ENCODE peak calls at places on chromosomes 3 and 15, in ten cellular contexts. One of them, this sample, is unnamed.

GRCh38 chr3:38595393-38595792 is 54.1 kb downstream of the SCN5A start:
- DNase-seq in fibroblast of villous mesenchyme: no peak
- DNase-seq in stromal cell of bone marrow: no peak
- DNase-seq in activated naive CD8-positive, alpha-beta T cell treated with anti-CD3 and anti-CD28 coated beads, Interleukin-2, amount 50 U/mL, for 24 hours: no peak
- DNase-seq in left cardiac atrium: no peak
- DNase-seq in stimulated activated naive B cell treated with anti-CD40 and anti-IgM and Interleukin-4, amounts not matched to agents 10 μg/mL and 1 μg/mL and 100 μg/mL, for 72 hours: no peak
- DNase-seq in HCEC 1CT: no peak
- DNase-seq in WERI-Rb-1: no peak
- DNase-seq in A172: no peak
- DNase-seq in tibial nerve: no peak
- DNase-seq in this sample: no peak

GRCh38 chr3:127254730-127255129 is 33.1 kb downstream of the PRR20G start:
- DNase-seq in left cardiac atrium: no peak
- DNase-seq in tibial nerve: no peak
- DNase-seq in stimulated activated naive B cell treated with anti-CD40 and anti-IgM and Interleukin-4, amounts not matched to agents 10 μg/mL and 1 μg/mL and 100 μg/mL, for 72 hours: no peak
- DNase-seq in WERI-Rb-1: peak
- DNase-seq in activated naive CD8-positive, alpha-beta T cell treated with anti-CD3 and anti-CD28 coated beads, Interleukin-2, amount 50 U/mL, for 24 hours: no peak
- DNase-seq in HCEC 1CT: no peak
- DNase-seq in A172: peak
- DNase-seq in fibroblast of villous mesenchyme: no peak
- DNase-seq in stromal cell of bone marrow: no peak
- DNase-seq in this sample: no peak

GRCh38 chr15:78327442-78327841 is 12.7 kb upstream of the CRABP1 start:
- DNase-seq in WERI-Rb-1: no peak
- DNase-seq in left cardiac atrium: no peak
- DNase-seq in HCEC 1CT: no peak
- DNase-seq in stimulated activated naive B cell treated with anti-CD40 and anti-IgM and Interleukin-4, amounts not matched to agents 10 μg/mL and 1 μg/mL and 100 μg/mL, for 72 hours: no peak
- DNase-seq in stromal cell of bone marrow: no peak
- DNase-seq in tibial nerve: no peak
- DNase-seq in activated naive CD8-positive, alpha-beta T cell treated with anti-CD3 and anti-CD28 coated beads, Interleukin-2, amount 50 U/mL, for 24 hours: no peak
- DNase-seq in fibroblast of villous mesenchyme: no peak
- DNase-seq in A172: no peak
- DNase-seq in this sample: no peak

GRCh38 chr15:61033319-61033718 is 195.8 kb downstream of the RORA start:
- DNase-seq in left cardiac atrium: no peak
- DNase-seq in A172: no peak
- DNase-seq in tibial nerve: no peak
- DNase-seq in HCEC 1CT: no peak
- DNase-seq in stimulated activated naive B cell treated with anti-CD40 and anti-IgM and Interleukin-4, amounts not matched to agents 10 μg/mL and 1 μg/mL and 100 μg/mL, for 72 hours: no peak
- DNase-seq in WERI-Rb-1: no peak
- DNase-seq in fibroblast of villous mesenchyme: no peak
- DNase-seq in activated naive CD8-positive, alpha-beta T cell treated with anti-CD3 and anti-CD28 coated beads, Interleukin-2, amount 50 U/mL, for 24 hours: no peak
- DNase-seq in stromal cell of bone marrow: no peak
- DNase-seq in this sample: no peak

GRCh38 chr3:99902091-99902490 is 84.4 kb downstream of the CMSS1 start:
- DNase-seq in WERI-Rb-1: no peak
- DNase-seq in fibroblast of villous mesenchyme: no peak
- DNase-seq in A172: peak
- DNase-seq in HCEC 1CT: peak
- DNase-seq in stromal cell of bone marrow: no peak
- DNase-seq in left cardiac atrium: no peak
- DNase-seq in activated naive CD8-positive, alpha-beta T cell treated with anti-CD3 and anti-CD28 coated beads, Interleukin-2, amount 50 U/mL, for 24 hours: no peak
- DNase-seq in tibial nerve: no peak
- DNase-seq in stimulated activated naive B cell treated with anti-CD40 and anti-IgM and Interleukin-4, amounts not matched to agents 10 μg/mL and 1 μg/mL and 100 μg/mL, for 72 hours: no peak
- DNase-seq in this sample: no peak

GRCh38 chr3:58556761-58557181 is 19.8 kb upstream of the ACOX2 start:
- DNase-seq in stimulated activated naive B cell treated with anti-CD40 and anti-IgM and Interleukin-4, amounts not matched to agents 10 μg/mL and 1 μg/mL and 100 μg/mL, for 72 hours: no peak
- DNase-seq in fibroblast of villous mesenchyme: no peak
- DNase-seq in A172: no peak
- DNase-seq in stromal cell of bone marrow: no peak
- DNase-seq in HCEC 1CT: no peak
- DNase-seq in activated naive CD8-positive, alpha-beta T cell treated with anti-CD3 and anti-CD28 coated beads, Interleukin-2, amount 50 U/mL, for 24 hours: no peak
- DNase-seq in left cardiac atrium: no peak
- DNase-seq in tibial nerve: no peak
- DNase-seq in WERI-Rb-1: peak
- DNase-seq in this sample: no peak

GRCh38 chr15:49918106-49918505 is 200.9 kb downstream of the ATP8B4 start:
- DNase-seq in tibial nerve: no peak
- DNase-seq in HCEC 1CT: no peak
- DNase-seq in activated naive CD8-positive, alpha-beta T cell treated with anti-CD3 and anti-CD28 coated beads, Interleukin-2, amount 50 U/mL, for 24 hours: no peak
- DNase-seq in stromal cell of bone marrow: no peak
- DNase-seq in left cardiac atrium: no peak
- DNase-seq in A172: no peak
- DNase-seq in stimulated activated naive B cell treated with anti-CD40 and anti-IgM and Interleukin-4, amounts not matched to agents 10 μg/mL and 1 μg/mL and 100 μg/mL, for 72 hours: no peak
- DNase-seq in fibroblast of villous mesenchyme: peak
- DNase-seq in WERI-Rb-1: no peak
- DNase-seq in this sample: peak

GRCh38 chr15:29792426-29793159 is 29.7 kb downstream of the TJP1 start:
- DNase-seq in WERI-Rb-1: no peak
- DNase-seq in HCEC 1CT: no peak
- DNase-seq in stromal cell of bone marrow: peak
- DNase-seq in A172: no peak
- DNase-seq in activated naive CD8-positive, alpha-beta T cell treated with anti-CD3 and anti-CD28 coated beads, Interleukin-2, amount 50 U/mL, for 24 hours: no peak
- DNase-seq in left cardiac atrium: no peak
- DNase-seq in stimulated activated naive B cell treated with anti-CD40 and anti-IgM and Interleukin-4, amounts not matched to agents 10 μg/mL and 1 μg/mL and 100 μg/mL, for 72 hours: no peak
- DNase-seq in fibroblast of villous mesenchyme: peak
- DNase-seq in tibial nerve: no peak
- DNase-seq in this sample: peak

GRCh38 chr3:172391592-172392302 is 56.5 kb downstream of the GHSR start:
- DNase-seq in tibial nerve: no peak
- DNase-seq in fibroblast of villous mesenchyme: peak
- DNase-seq in stimulated activated naive B cell treated with anti-CD40 and anti-IgM and Interleukin-4, amounts not matched to agents 10 μg/mL and 1 μg/mL and 100 μg/mL, for 72 hours: no peak
- DNase-seq in A172: no peak
- DNase-seq in stromal cell of bone marrow: peak
- DNase-seq in left cardiac atrium: no peak
- DNase-seq in HCEC 1CT: no peak
- DNase-seq in activated naive CD8-positive, alpha-beta T cell treated with anti-CD3 and anti-CD28 coated beads, Interleukin-2, amount 50 U/mL, for 24 hours: no peak
- DNase-seq in WERI-Rb-1: no peak
- DNase-seq in this sample: peak